ENCODE peak calls at places on chromosomes 1 and 21, in eight cellular contexts. N, O, C, U, Z, F, W and I are unnamed samples.

GRCh38 chr1:207998691-207999090 is 87.8 kb upstream of the CD34 start:
- DNase-seq in N (no peak), O (no peak), Z (no peak), U (no peak), C (no peak), W (no peak), F (no peak), I (no peak)

GRCh38 chr21:26776320-26777021 is 68.7 kb downstream of the ADAMTS1 start:
- DNase-seq in W (no peak), Z (peak), O (no peak), F (peak), N (no peak), C (no peak), U (no peak), I (no peak)

GRCh38 chr1:78641558-78641957 is 8.1 kb upstream of the IFI44 start:
- DNase-seq in O (no peak), U (no peak), F (no peak), C (no peak), Z (no peak), W (no peak), N (no peak), I (no peak)

GRCh38 chr1:153678519-153679336 is at the start of gene NPR1:
- DNase-seq in Z (no peak), C (peak), O (no peak), F (peak), U (no peak), N (no peak), W (no peak), I (no peak)

GRCh38 chr1:223248787-223249175 is 105.7 kb upstream of the TLR5 start:
- DNase-seq in W (no peak), O (no peak), F (no peak), C (no peak), Z (no peak), U (no peak), N (no peak), I (no peak)

GRCh38 chr1:94821636-94822305 is 1.6 kb downstream of the SLC44A3 start:
- DNase-seq in C (no peak), U (no peak), Z (no peak), W (no peak), F (no peak), O (no peak), N (no peak), I (no peak)

GRCh38 chr1:229059671-229060079 is 211.2 kb upstream of the RAB4A start:
- DNase-seq in O (no peak), C (peak), N (no peak), F (peak), U (no peak), W (no peak), Z (peak), I (no peak)

GRCh38 chr1:179047637-179048002 is 21.9 kb downstream of the FAM20B start:
- DNase-seq in U (no peak), N (no peak), Z (no peak), O (no peak), F (no peak), W (no peak), C (no peak), I (no peak)

GRCh38 chr1:207826557-207827487 is 75.0 kb downstream of the CD46 start:
- DNase-seq in N (no peak), Z (no peak), W (peak), U (no peak), O (no peak), F (peak), C (no peak), I (no peak)

GRCh38 chr21:42039470-42039901 is 29.3 kb upstream of the ZBTB21 start:
- DNase-seq in W (no peak), U (no peak), F (peak), O (no peak), N (no peak), C (no peak), Z (peak), I (no peak)

GRCh38 chr1:236565530-236565929 is 38.8 kb downstream of the HEATR1 start:
- DNase-seq in N (no peak), C (no peak), O (no peak), W (no peak), U (no peak), Z (no peak), F (peak), I (no peak)

GRCh38 chr21:31803039-31804007 is 69.5 kb upstream of the HUNK start:
- DNase-seq in U (no peak), W (no peak), F (no peak), C (no peak), Z (no peak), O (no peak), N (no peak), I (no peak)

GRCh38 chr1:2587071-2587859 is 688 bp downstream of the PRXL2B start:
- DNase-seq in N (no peak), F (peak), C (no peak), O (no peak), Z (no peak), W (no peak), U (no peak), I (no peak)